ENCODE peak calls at places on chromosomes 16 and 17, in five cellular contexts. One of them, this sample, is unnamed.

GRCh38 chr16:81198635-81199034 is 39.9 kb upstream of the BCO1 start:
- DNase-seq in fibroblast of lung: peak
- DNase-seq in osteoblast: peak
- DNase-seq in type B pancreatic cell: no peak
- DNase-seq in thoracic aorta: no peak
- DNase-seq in this sample: peak

GRCh38 chr16:16095646-16096045 is 127.6 kb downstream of the ABCC6 start:
- DNase-seq in fibroblast of lung: no peak
- DNase-seq in osteoblast: no peak
- DNase-seq in type B pancreatic cell: no peak
- DNase-seq in thoracic aorta: no peak
- DNase-seq in this sample: no peak

GRCh38 chr17:76924345-76925332 is 56.4 kb downstream of the MGAT5B start:
- DNase-seq in type B pancreatic cell: no peak
- DNase-seq in osteoblast: peak
- DNase-seq in thoracic aorta: no peak
- DNase-seq in fibroblast of lung: no peak
- DNase-seq in this sample: no peak

GRCh38 chr17:79388556-79389295 is 222.1 kb downstream of the RBFOX3 start:
- DNase-seq in fibroblast of lung: peak
- DNase-seq in thoracic aorta: no peak
- DNase-seq in type B pancreatic cell: no peak
- DNase-seq in osteoblast: peak
- DNase-seq in this sample: peak

GRCh38 chr17:8913879-8914278 is 46.4 kb upstream of the PIK3R6 start:
- DNase-seq in fibroblast of lung: no peak
- DNase-seq in thoracic aorta: no peak
- DNase-seq in osteoblast: no peak
- DNase-seq in type B pancreatic cell: no peak
- DNase-seq in this sample: no peak

GRCh38 chr17:16378631-16379282 is 2.1 kb upstream of the UBB start:
- DNase-seq in thoracic aorta: no peak
- DNase-seq in osteoblast: no peak
- DNase-seq in type B pancreatic cell: no peak
- DNase-seq in fibroblast of lung: no peak
- DNase-seq in this sample: peak

GRCh38 chr17:20952183-20952582 is 90.6 kb downstream of the USP22 start:
- DNase-seq in type B pancreatic cell: no peak
- DNase-seq in thoracic aorta: no peak
- DNase-seq in fibroblast of lung: no peak
- DNase-seq in osteoblast: no peak
- DNase-seq in this sample: no peak

GRCh38 chr17:67258836-67259468 is 14.0 kb upstream of the HELZ start:
- DNase-seq in type B pancreatic cell: no peak
- DNase-seq in osteoblast: no peak
- DNase-seq in fibroblast of lung: no peak
- DNase-seq in thoracic aorta: no peak
- DNase-seq in this sample: no peak

GRCh38 chr16:2088759-2089358 is 41.1 kb downstream of the TSC2 start:
- DNase-seq in thoracic aorta: no peak
- DNase-seq in osteoblast: no peak
- DNase-seq in type B pancreatic cell: no peak
- DNase-seq in fibroblast of lung: no peak
- DNase-seq in this sample: no peak

GRCh38 chr17:12227547-12227946 is 206.9 kb downstream of the MAP2K4 start:
- DNase-seq in type B pancreatic cell: no peak
- DNase-seq in thoracic aorta: no peak
- DNase-seq in fibroblast of lung: no peak
- DNase-seq in osteoblast: no peak
- DNase-seq in this sample: no peak

GRCh38 chr16:19884611-19885455 is at the start of gene GPRC5B:
- DNase-seq in osteoblast: peak
- DNase-seq in fibroblast of lung: no peak
- DNase-seq in thoracic aorta: no peak
- DNase-seq in type B pancreatic cell: peak
- DNase-seq in this sample: peak

DNA sequence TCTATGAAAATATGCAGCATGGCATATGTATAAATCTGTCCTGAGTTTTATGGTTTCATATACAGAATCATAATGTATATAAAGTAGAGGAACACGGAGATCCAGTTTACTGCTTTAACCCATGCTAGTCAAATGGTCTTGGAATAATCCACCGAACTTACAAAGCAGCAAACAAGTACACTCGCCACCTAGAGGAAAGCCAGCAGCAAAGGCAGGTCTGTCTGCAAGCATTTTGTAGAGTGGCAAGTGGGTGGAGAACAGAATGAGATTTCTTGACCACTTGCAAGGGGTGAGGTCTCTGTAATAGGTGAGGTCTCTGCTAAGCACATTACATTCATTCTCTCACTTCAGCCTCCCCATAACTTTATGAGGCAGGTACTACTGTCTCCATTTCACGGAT is 308.3 kb downstream of the CA10 start:
- DNase-seq in osteoblast: no peak
- DNase-seq in type B pancreatic cell: no peak
- DNase-seq in fibroblast of lung: no peak
- DNase-seq in thoracic aorta: no peak
- DNase-seq in this sample: no peak
- TF ChIP-seq CTCF in osteoblast: no peak
- TF ChIP-seq CTCF in type B pancreatic cell: peak
- TF ChIP-seq CTCF in fibroblast of lung: no peak
- TF ChIP-seq CTCF in thoracic aorta: no peak
- TF ChIP-seq CTCF in this sample: no peak

DNA sequence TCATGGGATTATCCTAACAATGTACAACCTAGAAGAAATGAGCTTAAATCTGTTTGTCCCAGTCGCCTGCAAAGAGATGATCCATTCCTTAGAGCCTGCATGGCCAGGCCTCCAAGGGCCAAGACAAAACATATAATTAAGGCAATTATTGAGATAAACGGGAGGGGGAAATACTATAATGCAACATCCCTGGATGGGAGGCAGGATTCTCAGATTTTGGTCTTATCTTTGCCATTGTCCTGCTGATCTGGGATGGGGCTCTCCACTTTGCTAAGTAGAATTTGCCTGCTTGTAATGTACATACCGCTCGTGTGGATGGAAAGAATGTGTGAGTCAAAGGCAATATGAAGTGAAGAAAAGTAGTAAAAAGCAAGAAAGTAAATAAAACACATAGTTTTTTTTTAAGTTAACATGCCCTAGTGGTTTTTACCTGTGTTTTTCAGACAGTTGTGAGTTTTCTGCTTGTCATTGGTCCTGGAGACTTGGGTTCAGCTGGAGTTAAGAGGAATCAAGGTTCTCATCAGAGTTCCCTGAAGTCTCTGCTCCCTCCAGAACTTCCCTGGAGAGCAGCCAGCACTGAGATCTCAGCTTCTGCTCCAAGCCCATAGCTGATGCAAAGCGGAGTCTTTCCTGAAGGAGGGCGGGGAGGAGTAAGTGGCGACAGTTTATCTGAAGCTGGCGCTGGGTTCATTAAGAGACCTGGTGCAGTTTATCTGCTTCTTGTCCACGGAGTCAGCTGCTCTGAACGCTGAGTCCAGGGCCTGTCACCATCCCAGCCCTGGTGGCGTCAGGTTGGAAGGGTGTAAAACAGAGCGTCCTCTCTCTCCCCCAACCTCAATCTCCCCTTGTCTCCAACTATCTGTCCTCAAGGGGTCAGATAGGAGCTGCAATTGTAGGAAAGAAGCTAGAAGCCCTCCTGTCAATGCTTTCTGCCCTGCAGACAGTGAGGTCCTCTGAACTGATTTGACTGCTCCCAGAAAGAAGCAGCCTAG is 30.1 kb downstream of the HOXB1 start:
- DNase-seq in fibroblast of lung: peak
- DNase-seq in type B pancreatic cell: no peak
- DNase-seq in osteoblast: no peak
- DNase-seq in thoracic aorta: no peak
- DNase-seq in this sample: no peak
- TF ChIP-seq CTCF in fibroblast of lung: no peak
- TF ChIP-seq CTCF in type B pancreatic cell: peak
- TF ChIP-seq CTCF in osteoblast: no peak
- TF ChIP-seq CTCF in thoracic aorta: no peak
- TF ChIP-seq CTCF in this sample: no peak

GRCh38 chr17:43975898-43976297 is 22.2 kb upstream of the PYY start:
- DNase-seq in osteoblast: no peak
- DNase-seq in type B pancreatic cell: no peak
- DNase-seq in fibroblast of lung: no peak
- DNase-seq in thoracic aorta: no peak
- DNase-seq in this sample: no peak
- TF ChIP-seq CTCF in osteoblast: no peak
- TF ChIP-seq CTCF in type B pancreatic cell: no peak
- TF ChIP-seq CTCF in fibroblast of lung: no peak
- TF ChIP-seq CTCF in thoracic aorta: no peak
- TF ChIP-seq CTCF in this sample: no peak

DNA sequence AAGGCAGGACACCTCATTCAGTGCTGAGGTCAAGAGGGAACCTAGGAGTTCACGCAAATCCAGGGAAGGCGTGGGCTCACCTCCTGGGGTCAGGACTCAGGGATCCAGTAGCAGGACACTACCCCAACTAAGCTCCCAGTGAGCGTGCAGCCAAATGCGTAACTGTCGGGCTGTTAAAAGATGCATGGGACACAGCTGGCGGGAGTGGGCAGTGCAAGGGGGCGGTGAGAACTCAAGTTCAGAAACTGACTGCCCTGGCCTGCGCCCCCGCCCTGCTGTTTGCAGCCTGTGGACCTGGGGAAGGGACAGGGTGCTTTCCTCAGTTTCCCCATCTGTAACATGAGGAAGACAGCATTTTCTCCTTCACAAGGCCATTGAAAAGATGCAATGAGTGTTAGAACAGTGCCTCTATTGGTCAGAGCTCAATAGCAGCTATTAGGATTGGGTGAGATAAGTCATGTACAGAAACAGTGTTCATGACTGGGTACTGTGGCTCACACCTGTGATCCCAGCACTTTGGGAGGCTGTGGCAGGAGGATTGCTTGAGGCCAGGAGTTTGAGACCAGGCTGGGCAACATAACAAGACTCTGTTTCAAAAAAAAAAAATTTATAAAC is 20.2 kb downstream of the CDIPT start:
- DNase-seq in osteoblast: peak
- DNase-seq in thoracic aorta: no peak
- DNase-seq in type B pancreatic cell: no peak
- DNase-seq in fibroblast of lung: no peak
- DNase-seq in this sample: no peak
- TF ChIP-seq CTCF in osteoblast: peak
- TF ChIP-seq CTCF in thoracic aorta: no peak
- TF ChIP-seq CTCF in type B pancreatic cell: no peak
- TF ChIP-seq CTCF in fibroblast of lung: no peak
- TF ChIP-seq CTCF in this sample: peak

DNA sequence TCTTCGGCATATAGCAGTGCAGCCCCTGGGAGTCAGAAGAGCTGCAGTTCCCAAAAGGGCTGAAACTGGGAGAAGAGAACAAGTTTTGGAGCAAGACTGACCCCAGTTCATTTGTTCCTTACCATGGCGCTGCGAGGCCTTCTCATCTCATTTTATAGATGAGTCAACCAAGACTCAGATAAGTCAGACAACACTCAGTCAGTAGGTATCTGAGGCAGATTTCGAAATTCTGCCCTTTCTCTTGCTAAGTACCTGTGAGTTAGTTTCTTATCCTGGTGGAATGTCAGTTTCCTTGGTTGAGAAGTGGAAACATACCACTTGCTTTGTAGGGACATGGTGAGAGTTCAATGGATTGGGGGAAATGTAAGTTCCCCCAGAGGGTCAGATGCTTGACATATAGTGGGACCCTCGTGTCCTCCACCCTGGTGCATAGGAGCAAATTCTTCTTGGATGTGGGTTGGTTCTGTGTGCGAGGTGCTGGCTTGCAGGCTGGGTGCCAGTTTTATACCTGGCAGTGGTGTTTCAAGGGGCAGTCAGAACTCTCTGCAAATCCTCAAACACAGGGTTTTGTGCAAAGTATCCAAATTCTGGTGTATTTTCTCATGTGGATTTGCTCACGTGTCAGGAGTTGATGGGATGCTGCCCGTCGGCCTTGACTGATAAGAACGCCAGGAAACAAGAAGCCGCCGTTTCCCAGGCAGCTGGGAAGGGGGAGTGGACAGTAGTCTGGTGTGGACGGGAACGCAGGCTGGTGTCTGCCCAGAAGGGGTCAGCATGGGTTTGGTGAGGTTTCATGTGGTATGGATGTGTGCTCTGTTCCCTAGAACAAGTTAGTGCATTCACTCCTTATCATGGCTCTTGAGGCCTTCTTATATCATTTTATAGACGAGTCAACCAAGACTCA is 61.1 kb upstream of the CIBAR2 start:
- DNase-seq in type B pancreatic cell: no peak
- DNase-seq in fibroblast of lung: peak
- DNase-seq in osteoblast: peak
- DNase-seq in thoracic aorta: no peak
- DNase-seq in this sample: no peak
- TF ChIP-seq CTCF in type B pancreatic cell: peak
- TF ChIP-seq CTCF in fibroblast of lung: no peak
- TF ChIP-seq CTCF in osteoblast: peak
- TF ChIP-seq CTCF in thoracic aorta: no peak
- TF ChIP-seq CTCF in this sample: no peak

GRCh38 chr16:69745232-69745612 is 9.5 kb downstream of the NOB1 start:
- DNase-seq in type B pancreatic cell: no peak
- DNase-seq in fibroblast of lung: no peak
- DNase-seq in thoracic aorta: no peak
- DNase-seq in osteoblast: no peak
- DNase-seq in this sample: no peak

GRCh38 chr16:69745959-69746358 is 8.8 kb downstream of the NOB1 start:
- DNase-seq in fibroblast of lung: no peak
- DNase-seq in osteoblast: no peak
- DNase-seq in thoracic aorta: no peak
- DNase-seq in type B pancreatic cell: no peak
- DNase-seq in this sample: no peak

GRCh38 chr16:69744363-69745231 is 10.1 kb downstream of the NOB1 start:
- DNase-seq in osteoblast: no peak
- DNase-seq in fibroblast of lung: no peak
- DNase-seq in thoracic aorta: no peak
- DNase-seq in type B pancreatic cell: no peak
- DNase-seq in this sample: no peak

GRCh38 chr16:69741951-69742904 is 12.5 kb downstream of the NOB1 start:
- DNase-seq in fibroblast of lung: peak
- DNase-seq in osteoblast: no peak
- DNase-seq in thoracic aorta: no peak
- DNase-seq in type B pancreatic cell: no peak
- DNase-seq in this sample: peak

DNA sequence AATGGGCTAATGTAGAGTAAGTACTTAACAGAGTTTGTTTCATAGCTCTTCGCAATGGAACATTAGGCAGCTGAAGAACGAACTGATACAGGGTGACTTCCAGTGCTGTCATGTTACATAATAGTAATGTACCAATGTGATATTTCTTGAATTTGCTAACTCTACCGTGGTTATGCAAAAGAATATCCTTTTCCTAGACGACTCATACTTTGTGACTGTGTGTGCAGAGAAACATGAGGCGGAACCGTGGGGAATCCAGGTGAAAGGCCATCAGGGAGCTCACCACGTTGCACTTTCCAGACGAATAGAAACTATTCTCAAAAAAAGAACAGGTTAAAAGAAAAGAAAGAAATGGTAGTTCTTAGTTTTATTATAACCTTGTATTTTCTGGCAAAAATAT is 13.2 kb downstream of the NOB1 start:
- DNase-seq in fibroblast of lung: peak
- DNase-seq in osteoblast: no peak
- DNase-seq in type B pancreatic cell: no peak
- DNase-seq in thoracic aorta: no peak
- DNase-seq in this sample: no peak
- TF ChIP-seq CTCF in fibroblast of lung: no peak
- TF ChIP-seq CTCF in osteoblast: no peak
- TF ChIP-seq CTCF in type B pancreatic cell: no peak
- TF ChIP-seq CTCF in thoracic aorta: no peak
- TF ChIP-seq CTCF in this sample: no peak

GRCh38 chr16:53421248-53421647 is 13.0 kb upstream of the RBL2 start:
- DNase-seq in thoracic aorta: no peak
- DNase-seq in type B pancreatic cell: no peak
- DNase-seq in fibroblast of lung: no peak
- DNase-seq in osteoblast: no peak
- DNase-seq in this sample: no peak
- TF ChIP-seq CTCF in thoracic aorta: no peak
- TF ChIP-seq CTCF in type B pancreatic cell: no peak
- TF ChIP-seq CTCF in fibroblast of lung: no peak
- TF ChIP-seq CTCF in osteoblast: no peak
- TF ChIP-seq CTCF in this sample: no peak

This sample was measured in right lobe of liver.